ENCODE peak calls at places on chromosomes 5 and 9, in four cellular contexts. E is tibial nerve, D is stomach, A is ovary. B is an unnamed sample.

GRCh38 chr9:88344013-88344412 is 44.2 kb upstream of the SPIN1 start:
- DNase-seq in D (no peak), E (no peak), A (no peak), B (no peak)

GRCh38 chr9:111851536-111851935 is 45.1 kb upstream of the UGCG start:
- DNase-seq in E (no peak), A (no peak), D (no peak), B (no peak)

GRCh38 chr5:601771-602465 is 10.2 kb upstream of the CEP72 start:
- DNase-seq in E (no peak), A (no peak), D (peak; percentile 23), B (no peak)

GRCh38 chr9:127910613-127911205 is 6.1 kb downstream of the ST6GALNAC4 start:
- DNase-seq in E (no peak), D (no peak), A (no peak), B (no peak)

GRCh38 chr5:163696270-163696887 is 191.0 kb downstream of the MAT2B start:
- DNase-seq in E (no peak), A (no peak), D (no peak), B (peak; percentile 5)

GRCh38 chr5:141657937-141658545 is 6.8 kb upstream of the FCHSD1 start:
- DNase-seq in D (no peak), E (no peak), A (no peak), B (no peak)

GRCh38 chr5:105961572-105961971 is 1709.2 kb downstream of the EFNA5 start:
- DNase-seq in A (no peak), D (no peak), E (no peak), B (no peak)

GRCh38 chr9:135375001-135375400 is 104.6 kb upstream of the PPP1R26 start:
- DNase-seq in E (no peak), A (no peak), D (no peak), B (no peak)

GRCh38 chr5:136133416-136134383 is 1.1 kb downstream of the SMAD5 start:
- DNase-seq in D (peak; percentile 68), A (peak; percentile 40), E (no peak), B (peak; percentile 40)

GRCh38 chr5:73374520-73375235 is 73.9 kb downstream of the FOXD1 start:
- DNase-seq in E (no peak), A (no peak), D (no peak), B (no peak)

DNA sequence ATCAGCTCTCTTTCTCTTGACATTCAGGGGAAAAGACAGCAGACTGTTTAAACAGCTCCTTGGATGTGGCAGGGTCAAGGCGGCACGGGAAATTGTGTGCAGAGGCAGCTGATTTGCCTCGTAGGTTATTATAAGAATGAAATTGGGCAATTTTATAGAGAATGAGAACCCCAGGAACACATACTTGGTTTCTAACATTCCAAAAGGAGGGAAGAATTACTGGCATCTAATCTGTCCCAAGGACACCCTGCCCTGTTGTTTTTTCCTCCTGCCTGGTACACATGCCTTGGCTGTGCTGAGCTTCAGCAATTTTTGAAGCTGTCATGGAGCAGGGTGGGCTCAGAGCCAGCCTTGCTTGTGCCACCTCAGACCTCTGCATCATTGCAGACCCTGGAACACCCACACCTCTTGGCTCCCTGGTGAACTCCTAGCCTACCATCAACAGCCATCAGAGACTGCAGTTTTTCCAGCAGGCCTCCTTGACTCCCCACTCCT is 143.6 kb downstream of the BOD1 start:
- DNase-seq in A (no peak), D (no peak), E (no peak), B (peak; percentile 16)
- H3K4me3 ChIP-seq in A (no peak overlapping the region), D (no peak overlapping the region), E (no peak overlapping the region), B (no peak overlapping the region)

DNA sequence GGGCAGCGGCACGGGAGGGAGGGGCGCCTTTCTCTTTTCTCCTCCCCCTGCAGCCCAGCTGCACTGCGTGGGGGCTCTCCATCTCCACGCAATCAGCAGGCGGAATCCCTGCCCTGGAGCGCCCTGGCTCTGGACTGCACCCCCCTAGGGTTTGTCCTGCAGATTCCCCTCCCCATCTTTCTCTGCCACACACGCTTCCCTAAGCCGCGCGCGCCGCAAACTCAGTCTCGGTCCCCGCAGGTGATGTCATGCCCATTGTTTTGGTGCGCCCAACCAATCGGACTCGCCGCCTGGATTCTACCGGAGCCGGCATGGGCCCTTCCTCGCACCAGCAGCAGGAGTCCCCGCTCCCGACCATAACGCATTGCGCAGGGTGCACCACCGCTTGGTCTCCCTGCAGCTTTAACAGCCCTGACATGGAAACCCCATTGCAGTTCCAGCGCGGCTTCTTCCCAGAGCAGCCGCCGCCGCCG is at the start of gene KCNN2:
- DNase-seq in A (peak; percentile 42), E (no peak), D (peak; percentile 74), B (peak; percentile 88)
- TF ChIP-seq POLR2A in A (no peak), E (no peak), D (no peak), B (no peak)

GRCh38 chr5:172454355-172455086 is at the start of gene SH3PXD2B:
- DNase-seq in E (no peak), A (peak; percentile 71), D (peak; percentile 63), B (peak; percentile 39)
- H3K4me3 ChIP-seq in E (peak within 1 kb of the TSS; percentile 74), A (peak within 1 kb of the TSS; percentile 69), D (peak within 1 kb of the TSS; percentile 85), B (peak within 1 kb of the TSS; percentile 92)

GRCh38 chr5:149380466-149381121 is 1.5 kb upstream of the IL17B start:
- DNase-seq in E (no peak), D (no peak), A (peak; percentile 53), B (no peak)
- TF ChIP-seq POLR2A in E (no peak), D (no peak), A (no peak), B (no peak)

GRCh38 chr5:181160144-181160754 is 12.9 kb downstream of the OR2V2 start:
- DNase-seq in A (peak; percentile 73), E (no peak), D (no peak), B (no peak)

GRCh38 chr5:181164076-181164952 is 16.9 kb downstream of the OR2V2 start:
- DNase-seq in A (no peak), D (no peak), E (no peak), B (no peak)

GRCh38 chr5:181166812-181167733 is 19.7 kb downstream of the OR2V2 start:
- DNase-seq in E (no peak), D (no peak), A (no peak), B (no peak)

GRCh38 chr5:181161534-181162175 is 14.3 kb downstream of the OR2V2 start:
- DNase-seq in A (peak; percentile 24), E (no peak), D (no peak), B (no peak)

GRCh38 chr5:181163487-181164075 is 16.2 kb downstream of the OR2V2 start:
- DNase-seq in A (no peak), D (no peak), E (no peak), B (no peak)
- H3K4me3 ChIP-seq in A (no peak overlapping the region), D (no peak overlapping the region), E (no peak overlapping the region), B (no peak overlapping the region)

B was measured in prostate gland.